ENCODE peak calls at places on chromosomes 12 and 14, in six cellular contexts. R is GM12878, S is stomach, C is SK-N-SH, W is ovary, I is A549. F is an unnamed sample.

GRCh38 chr12:24480766-24481449 is 468.0 kb downstream of the BCAT1 start:
- DNase-seq in R (no peak), S (no peak), C (no peak), W (no peak), I (no peak), F (no peak)

GRCh38 chr12:56029666-56030293 is 8.9 kb downstream of the IKZF4 start:
- DNase-seq in R (no peak), S (peak), C (peak), W (peak), I (peak), F (no peak)

GRCh38 chr12:110281549-110282342 is 699 bp downstream of the ATP2A2 start:
- DNase-seq in R (no peak), S (peak), C (peak), W (peak), I (peak), F (peak)

GRCh38 chr14:82855912-82856381 is 1322.3 kb upstream of the SEL1L start:
- DNase-seq in R (no peak), S (no peak), C (peak), W (no peak), I (no peak), F (no peak)

GRCh38 chr14:24630872-24631477 is 3.0 kb downstream of the GZMB start:
- DNase-seq in R (no peak), S (peak), C (no peak), W (no peak), I (no peak), F (no peak)

GRCh38 chr12:96471368-96472040 is 17.9 kb upstream of the CFAP54 start:
- DNase-seq in R (no peak), S (no peak), C (no peak), W (no peak), I (no peak), F (no peak)

GRCh38 chr12:46494424-46494823 is 121.9 kb upstream of the SLC38A2 start:
- DNase-seq in R (no peak), S (no peak), C (no peak), W (no peak), I (no peak), F (no peak)

GRCh38 chr14:99508896-99509629 is 27.9 kb downstream of the CCNK start:
- DNase-seq in R (no peak), S (peak), C (no peak), W (no peak), I (no peak), F (no peak)

GRCh38 chr12:108440736-108441135 is 74.3 kb upstream of the FICD start:
- DNase-seq in R (no peak), S (no peak), C (no peak), W (no peak), I (no peak), F (no peak)

GRCh38 chr12:27635349-27635972 is 60.8 kb upstream of the REP15 start:
- DNase-seq in R (no peak), S (no peak), C (peak), W (no peak), I (peak), F (no peak)

GRCh38 chr14:89911018-89911919 is 43.3 kb downstream of the EFCAB11 start:
- DNase-seq in R (no peak), S (peak), C (no peak), W (peak), I (no peak), F (no peak)

GRCh38 chr14:74922752-74923401 is at the start of gene RPS6KL1:
- DNase-seq in R (no peak), S (peak), C (peak), W (peak), I (peak), F (peak)

GRCh38 chr12:52526511-52526951 is 6.3 kb upstream of the KRT5 start:
- DNase-seq in R (no peak), S (no peak), C (no peak), W (no peak), I (no peak), F (no peak)

GRCh38 chr12:132582058-132582420 is 28.3 kb downstream of the LRCOL1 start:
- DNase-seq in R (no peak), S (no peak), C (no peak), W (no peak), I (no peak), F (no peak)

GRCh38 chr14:67575684-67576083 is 24.4 kb downstream of the PIGH start:
- DNase-seq in R (no peak), S (no peak), C (no peak), W (no peak), I (no peak), F (no peak)

GRCh38 chr12:49022558-49023178 is 4.1 kb upstream of the PRKAG1 start:
- DNase-seq in R (no peak), S (no peak), C (no peak), W (no peak), I (no peak), F (no peak)

GRCh38 chr14:29243355-29243754 is 476.8 kb downstream of the FOXG1 start:
- DNase-seq in R (no peak), S (no peak), C (no peak), W (no peak), I (no peak), F (no peak)

GRCh38 chr12:57005980-57006808 is at the start of gene ZBTB39:
- DNase-seq in R (no peak), S (peak), C (peak), W (peak), I (peak), F (no peak)

GRCh38 chr14:100669011-100669412 is 57.7 kb upstream of the DLK1 start:
- DNase-seq in R (no peak), S (no peak), C (no peak), W (no peak), I (no peak), F (no peak)

GRCh38 chr12:102527256-102527720 is 46.9 kb upstream of the IGF1 start:
- DNase-seq in R (no peak), S (no peak), C (no peak), W (no peak), I (no peak), F (no peak)

GRCh38 chr14:89343356-89343755 is 73.7 kb downstream of the FOXN3 start:
- DNase-seq in R (no peak), S (no peak), C (no peak), W (no peak), I (no peak), F (no peak)

GRCh38 chr12:27571463-27571862 is 47.5 kb downstream of the PPFIBP1 start:
- DNase-seq in R (no peak), S (no peak), C (no peak), W (no peak), I (no peak), F (no peak)

GRCh38 chr12:530308-530707 is 70.6 kb downstream of the B4GALNT3 start:
- DNase-seq in R (no peak), S (no peak), C (no peak), W (no peak), I (no peak), F (no peak)

GRCh38 chr12:95608252-95609033 is 57.2 kb upstream of the USP44 start:
- DNase-seq in R (no peak), S (peak), C (no peak), W (peak), I (peak), F (peak)

GRCh38 chr12:60168441-60168840 is 572.6 kb downstream of the SLC16A7 start:
- DNase-seq in R (no peak), S (no peak), C (no peak), W (no peak), I (no peak), F (no peak)

GRCh38 chr14:99800781-99801180 is 7.6 kb downstream of the EML1 start:
- DNase-seq in R (no peak), S (no peak), C (no peak), W (no peak), I (no peak), F (no peak)

GRCh38 chr14:20632448-20632830 is 9.1 kb downstream of the OR6S1 start:
- DNase-seq in R (no peak), S (no peak), C (no peak), W (no peak), I (no peak), F (no peak)

GRCh38 chr12:94762259-94762942 is 112.0 kb upstream of the TMCC3 start:
- DNase-seq in R (peak), S (no peak), C (no peak), W (no peak), I (no peak), F (no peak)

GRCh38 chr12:118750666-118751065 is 230.7 kb upstream of the SRRM4 start:
- DNase-seq in R (no peak), S (no peak), C (no peak), W (no peak), I (no peak), F (no peak)

GRCh38 chr14:75295061-75295461 is 16.4 kb downstream of the FOS start:
- DNase-seq in R (no peak), S (peak), C (peak), W (peak), I (peak), F (peak)

GRCh38 chr12:78271546-78271945 is 440.9 kb downstream of the NAV3 start:
- DNase-seq in R (no peak), S (no peak), C (no peak), W (no peak), I (no peak), F (no peak)

GRCh38 chr12:116421785-116422538 is 137.2 kb upstream of the MAP1LC3B2 start:
- DNase-seq in R (no peak), S (no peak), C (no peak), W (no peak), I (no peak), F (no peak)

GRCh38 chr14:31205681-31206535 is 1.7 kb downstream of the HECTD1 start:
- DNase-seq in R (no peak), S (no peak), C (peak), W (no peak), I (no peak), F (no peak)

GRCh38 chr12:1501695-1502440 is 92.5 kb downstream of the FBXL14 start:
- DNase-seq in R (no peak), S (no peak), C (no peak), W (no peak), I (no peak), F (no peak)

GRCh38 chr12:52523825-52524224 is 3.6 kb upstream of the KRT5 start:
- DNase-seq in R (no peak), S (no peak), C (no peak), W (no peak), I (no peak), F (no peak)

GRCh38 chr12:127742231-127742630 is 524.7 kb upstream of the TMEM132C start:
- DNase-seq in R (no peak), S (no peak), C (no peak), W (no peak), I (no peak), F (no peak)

GRCh38 chr12:113162102-113163029 is 12.8 kb downstream of the CFAP73 start:
- DNase-seq in R (no peak), S (no peak), C (peak), W (no peak), I (no peak), F (no peak)

GRCh38 chr12:113990548-113991223 is 24.6 kb upstream of the RBM19 start:
- DNase-seq in R (no peak), S (no peak), C (peak), W (no peak), I (no peak), F (no peak)

GRCh38 chr12:93778306-93778705 is 101.1 kb downstream of the CRADD start:
- DNase-seq in R (no peak), S (no peak), C (no peak), W (peak), I (no peak), F (no peak)

GRCh38 chr12:97921957-97922722 is 459.5 kb downstream of the RMST start:
- DNase-seq in R (no peak), S (no peak), C (no peak), W (no peak), I (no peak), F (no peak)
- H3K27ac ChIP-seq in R (no peak), S (no peak), C (no peak), W (no peak), I (no peak), F (peak)

DNA sequence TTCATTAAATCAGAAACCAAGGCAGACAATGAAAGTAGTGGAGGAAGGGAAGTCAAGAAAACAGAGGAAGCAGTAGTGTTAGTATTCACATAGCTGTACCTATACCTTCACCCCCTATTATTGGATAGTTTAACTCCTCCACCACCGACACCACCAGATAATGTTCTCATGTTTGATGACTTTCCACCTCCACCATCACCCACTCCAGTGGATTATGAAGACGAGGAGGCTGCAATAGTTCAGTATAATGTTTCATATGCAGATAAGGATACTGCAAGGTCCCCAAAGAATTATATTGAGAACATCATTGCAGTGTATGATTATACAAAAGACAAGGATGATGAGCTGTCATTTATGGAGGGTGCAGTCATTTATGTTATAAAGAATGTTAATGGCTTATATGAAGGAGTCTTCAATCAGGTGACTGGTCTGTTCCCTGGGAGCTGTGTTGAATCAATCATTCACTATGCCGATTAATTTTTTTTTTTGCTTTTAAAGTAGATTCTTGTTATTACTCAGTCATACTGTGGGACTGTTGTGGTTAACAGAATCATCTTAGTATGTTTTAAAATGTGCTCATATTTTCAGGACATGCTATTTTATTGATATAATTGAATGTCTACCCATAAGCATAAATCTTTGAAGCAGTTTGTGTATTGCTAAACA is 32.2 kb upstream of the KTN1 start:
- DNase-seq in R (no peak), S (no peak), C (no peak), W (no peak), I (no peak), F (no peak)
- TF ChIP-seq EP300 in R (peak), S (no peak), C (no peak), W (no peak), I (no peak), F (no peak)

GRCh38 chr12:26009593-26009992 is 51.1 kb downstream of the RASSF8 start:
- DNase-seq in R (no peak), S (no peak), C (no peak), W (no peak), I (no peak), F (no peak)
- H3K27ac ChIP-seq in R (no peak), S (peak), C (no peak), W (no peak), I (no peak), F (peak)

GRCh38 chr12:123475256-123475703 is 17.3 kb downstream of the SNRNP35 start:
- DNase-seq in R (no peak), S (no peak), C (no peak), W (no peak), I (no peak), F (no peak)

GRCh38 chr12:123479442-123480180 is 21.7 kb downstream of the SNRNP35 start:
- DNase-seq in R (no peak), S (no peak), C (no peak), W (no peak), I (no peak), F (no peak)

GRCh38 chr12:123478069-123478468 is 20.1 kb downstream of the SNRNP35 start:
- DNase-seq in R (no peak), S (no peak), C (no peak), W (no peak), I (no peak), F (no peak)

GRCh38 chr12:123474493-123475255 is 16.7 kb downstream of the SNRNP35 start:
- DNase-seq in R (no peak), S (no peak), C (no peak), W (no peak), I (no peak), F (no peak)

GRCh38 chr12:123478762-123479161 is 20.8 kb downstream of the SNRNP35 start:
- DNase-seq in R (no peak), S (no peak), C (no peak), W (no peak), I (no peak), F (no peak)
- TF ChIP-seq EP300 in R (no peak), S (no peak), C (no peak), W (no peak), I (no peak), F (peak)

DNA sequence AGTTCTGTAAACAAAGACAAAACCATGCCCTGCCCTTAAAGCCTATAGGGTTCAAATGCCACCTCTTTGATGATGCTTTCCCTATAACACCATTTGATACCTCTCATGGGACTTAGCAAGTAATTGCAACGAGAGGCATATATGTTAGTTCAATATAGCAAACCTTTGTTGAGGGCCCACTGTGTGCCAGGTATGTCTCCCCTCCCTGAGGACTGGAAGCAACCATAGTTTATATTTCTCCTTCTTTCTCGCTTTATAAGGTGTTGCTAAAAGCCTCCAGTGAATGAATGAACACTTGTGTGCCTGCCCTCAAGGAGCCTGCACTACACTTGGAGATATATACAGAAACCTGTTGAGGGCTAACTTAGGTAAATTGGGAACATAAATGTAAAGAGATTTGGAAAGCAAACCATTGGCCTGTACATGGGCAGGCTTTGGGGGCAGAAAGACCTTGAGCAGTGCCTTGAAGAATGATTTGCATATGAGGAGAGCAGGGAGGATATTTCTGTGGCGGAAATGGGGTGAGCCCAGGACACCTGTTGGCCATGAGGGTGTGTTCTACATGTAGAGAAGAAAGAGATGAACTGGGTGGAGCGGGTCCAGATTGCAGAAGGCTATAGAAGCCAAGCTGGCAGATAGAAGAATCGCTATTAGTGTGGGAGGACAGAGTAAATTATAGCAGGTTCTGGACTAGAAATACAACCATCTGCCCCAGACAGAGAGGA is 1.8 kb upstream of the CKAP4 start:
- DNase-seq in R (peak), S (no peak), C (no peak), W (no peak), I (no peak), F (no peak)
- H3K27ac ChIP-seq in R (peak), S (peak), C (no peak), W (no peak), I (no peak), F (peak)

DNA sequence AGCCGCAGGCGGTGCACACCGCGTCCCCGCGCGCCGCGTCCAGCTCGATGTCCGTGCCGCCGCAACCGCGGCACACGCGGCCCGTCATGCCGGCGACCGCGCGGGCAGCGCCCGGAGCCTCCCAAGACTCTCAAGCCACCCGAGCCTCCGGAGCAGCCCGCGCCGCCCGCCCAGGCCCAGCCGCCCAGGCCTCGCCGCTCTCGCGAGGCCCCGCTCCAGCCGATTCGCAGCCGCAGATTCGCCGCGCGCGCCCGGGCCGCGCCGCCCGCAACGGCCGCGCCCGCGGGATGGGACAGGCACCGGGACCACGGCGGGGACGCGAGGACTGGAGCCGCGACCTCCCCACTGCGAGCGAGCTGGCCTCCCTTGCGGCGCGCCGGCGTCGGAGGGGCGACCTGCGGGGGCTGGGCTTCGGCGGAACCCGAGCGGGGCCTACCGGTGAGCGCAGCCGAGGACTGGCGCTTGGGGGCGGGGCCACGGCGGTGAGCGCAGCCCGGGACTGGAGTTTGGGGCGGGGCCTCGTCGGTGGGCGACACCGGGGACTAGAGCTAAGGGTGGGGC is at the start of gene BRF1:
- DNase-seq in R (no peak), S (peak), C (peak), W (peak), I (peak), F (peak)
- TF ChIP-seq EP300 in R (no peak), S (no peak), C (no peak), W (no peak), I (no peak), F (no peak)

F was measured in tibial nerve.